ENCODE peak calls at places on chromosomes 6 and 20, in five cellular contexts. W is MM.1S, Y is fibroblast of lung, M is body of pancreas, X is SK-N-SH. U is an unnamed sample.

GRCh38 chr6:25122001-25122400 is 157.2 kb upstream of the CARMIL1 start:
- DNase-seq in W (no peak), Y (peak), M (peak), X (peak), U (no peak)

GRCh38 chr6:16179970-16180431 is 51.1 kb downstream of the MYLIP start:
- DNase-seq in Y (no peak), X (no peak), W (no peak), M (no peak), U (peak)

GRCh38 chr6:72720464-72720863 is 98.6 kb downstream of the KCNQ5 start:
- DNase-seq in M (no peak), X (no peak), Y (peak), W (no peak), U (no peak)

GRCh38 chr6:168031411-168032382 is 34.2 kb downstream of the KIF25 start:
- DNase-seq in Y (peak), X (no peak), M (no peak), W (no peak), U (no peak)

GRCh38 chr6:13715444-13715883 is 3.8 kb upstream of the RANBP9 start:
- DNase-seq in M (no peak), X (no peak), W (no peak), Y (no peak), U (peak)

GRCh38 chr6:134161036-134161435 is 108.6 kb upstream of the SLC2A12 start:
- DNase-seq in M (no peak), W (no peak), X (no peak), Y (peak), U (no peak)

GRCh38 chr6:38612386-38612965 is 27.3 kb downstream of the BTBD9 start:
- DNase-seq in M (no peak), X (no peak), W (no peak), Y (peak), U (no peak)

GRCh38 chr6:40845588-40845987 is 193.4 kb downstream of the UNC5CL start:
- DNase-seq in M (peak), X (no peak), W (peak), Y (peak), U (peak)

GRCh38 chr20:33373735-33374605 is 27.3 kb downstream of the CDK5RAP1 start:
- DNase-seq in M (peak), X (no peak), Y (peak), W (no peak), U (no peak)

GRCh38 chr6:135655055-135655454 is 157.5 kb upstream of the AHI1 start:
- DNase-seq in X (no peak), M (no peak), W (no peak), Y (peak), U (no peak)

GRCh38 chr6:117540670-117541069 is 58.2 kb downstream of the DCBLD1 start:
- DNase-seq in W (no peak), M (no peak), X (no peak), Y (peak), U (no peak)

GRCh38 chr20:12152996-12153395 is 235.3 kb downstream of the BTBD3 start:
- DNase-seq in X (no peak), Y (peak), W (no peak), M (no peak), U (no peak)

GRCh38 chr6:85579581-85579980 is 14.1 kb downstream of the SNX14 start:
- DNase-seq in M (no peak), W (no peak), X (no peak), Y (no peak), U (no peak)

GRCh38 chr6:165478581-165478980 is 169.2 kb upstream of the C6orf118 start:
- DNase-seq in X (no peak), Y (no peak), W (no peak), M (no peak), U (no peak)

GRCh38 chr6:105714846-105715245 is 312.0 kb upstream of the PREP start:
- DNase-seq in M (no peak), X (no peak), Y (no peak), W (no peak), U (no peak)

GRCh38 chr20:18739785-18740184 is 73.8 kb upstream of the SCP2D1 start:
- DNase-seq in W (no peak), Y (peak), M (peak), X (peak), U (no peak)

GRCh38 chr6:131694832-131695426 is 6.3 kb downstream of the OR2A4 start:
- DNase-seq in X (peak), Y (peak), W (peak), M (peak), U (peak)

GRCh38 chr6:42378125-42378524 is 73.6 kb downstream of the TRERF1 start:
- DNase-seq in Y (no peak), X (no peak), W (no peak), M (no peak), U (peak)

GRCh38 chr20:6053776-6054688 is at the start of gene LRRN4:
- DNase-seq in M (peak), W (no peak), X (no peak), Y (peak), U (no peak)

GRCh38 chr6:107645740-107646139 is 155.8 kb downstream of the SOBP start:
- DNase-seq in X (no peak), Y (no peak), W (no peak), M (no peak), U (no peak)

DNA sequence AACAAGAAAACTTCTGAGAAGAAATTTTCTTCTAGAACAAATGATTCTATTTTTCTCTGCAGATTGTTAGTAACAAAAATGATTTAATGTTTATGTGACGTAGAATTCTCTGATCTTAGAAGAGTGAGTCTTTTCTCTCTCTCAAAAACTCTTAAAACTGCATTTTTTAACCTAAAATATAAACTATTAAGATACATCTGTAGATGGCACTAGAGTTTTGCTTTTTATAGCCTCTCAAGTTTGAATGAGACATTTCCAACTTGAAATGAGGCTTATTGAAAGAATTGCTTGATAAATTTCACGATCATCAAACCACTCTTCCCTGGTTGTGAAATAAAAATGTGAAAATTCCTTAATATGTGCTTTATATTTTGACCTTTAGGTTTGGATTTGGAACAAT is 53.8 kb downstream of the PHF3 start:
- DNase-seq in W (no peak), Y (no peak), X (no peak), M (no peak), U (no peak)
- TF ChIP-seq CTCF in W (no peak), Y (no peak), X (peak), M (no peak), U (no peak)

DNA sequence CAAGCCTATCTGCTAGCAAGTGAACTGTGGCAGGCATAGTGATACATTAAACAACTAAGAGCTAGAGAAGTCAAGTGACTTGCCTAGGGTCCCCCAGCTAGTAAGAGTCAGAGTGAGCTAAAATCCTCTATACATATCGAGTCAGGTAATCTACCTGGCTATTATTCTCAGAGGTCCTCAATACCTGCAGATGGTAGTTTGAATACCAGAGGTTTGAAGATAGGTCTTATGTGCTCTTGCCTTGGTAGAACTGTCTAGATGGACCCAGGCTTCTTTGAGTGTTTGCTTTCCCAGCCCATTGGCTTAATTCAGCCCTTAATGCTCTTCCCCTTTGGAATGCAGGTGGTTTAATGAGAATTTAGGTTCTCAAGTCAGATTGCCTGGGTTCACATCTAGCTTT is 1.1 kb downstream of the ERGIC3 start:
- DNase-seq in M (no peak), X (no peak), W (no peak), Y (no peak), U (no peak)
- H3K4me3 ChIP-seq in M (no peak), X (peak), W (no peak), Y (peak), U (no peak)

DNA sequence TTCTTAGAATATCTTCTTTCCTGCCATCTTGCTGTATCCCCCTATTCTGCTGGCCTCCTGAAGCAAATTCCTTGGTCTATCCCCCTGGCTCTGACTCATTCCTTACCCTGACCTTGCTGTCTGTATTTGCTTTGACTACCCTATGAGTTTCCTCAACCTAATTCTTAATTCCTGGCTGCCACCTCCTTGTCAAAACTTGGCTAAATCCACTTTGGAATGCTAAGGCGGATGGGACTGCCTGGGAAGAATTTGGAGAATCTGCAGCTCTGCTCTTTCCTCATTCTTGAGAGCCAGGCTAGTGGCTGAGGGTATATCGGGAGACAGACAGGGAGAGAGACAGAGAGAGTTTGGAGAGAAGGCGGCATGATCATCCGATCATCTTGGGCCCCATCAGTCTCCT is 24.4 kb downstream of the CAP2 start:
- DNase-seq in X (peak), M (no peak), W (no peak), Y (peak), U (no peak)
- TF ChIP-seq CTCF in X (no peak), M (no peak), W (no peak), Y (no peak), U (no peak)

GRCh38 chr20:63854766-63855362 is 6.4 kb upstream of the ABHD16B start:
- DNase-seq in X (peak), W (no peak), Y (no peak), M (no peak), U (no peak)
- H3K4me3 ChIP-seq in X (no peak), W (no peak), Y (no peak), M (no peak), U (no peak)

GRCh38 chr20:41357424-41358163 is 9.0 kb downstream of the EMILIN3 start:
- DNase-seq in M (no peak), X (no peak), W (no peak), Y (no peak), U (no peak)
- TF ChIP-seq CTCF in M (no peak), X (peak), W (no peak), Y (no peak), U (peak)

GRCh38 chr6:45184937-45185336 is 143.2 kb upstream of the RUNX2 start:
- DNase-seq in W (no peak), Y (no peak), X (no peak), M (no peak), U (no peak)
- H3K4me3 ChIP-seq in W (no peak), Y (no peak), X (no peak), M (no peak), U (no peak)

GRCh38 chr6:43943781-43944250 is 173.8 kb downstream of the VEGFA start:
- DNase-seq in X (no peak), M (no peak), Y (peak), W (no peak), U (no peak)

GRCh38 chr6:43945778-43946100 is 175.7 kb downstream of the VEGFA start:
- DNase-seq in W (no peak), X (no peak), M (no peak), Y (no peak), U (no peak)

GRCh38 chr6:43943099-43943766 is 173.2 kb downstream of the VEGFA start:
- DNase-seq in W (no peak), Y (no peak), M (no peak), X (no peak), U (no peak)

GRCh38 chr6:43946641-43947363 is 176.8 kb downstream of the VEGFA start:
- DNase-seq in Y (no peak), W (no peak), X (no peak), M (no peak), U (no peak)

GRCh38 chr6:43944908-43945777 is 175.1 kb downstream of the VEGFA start:
- DNase-seq in Y (peak), W (no peak), M (no peak), X (no peak), U (no peak)
- TF ChIP-seq CTCF in Y (no peak), W (no peak), M (no peak), X (no peak), U (no peak)

GRCh38 chr6:149897015-149897697 is 757 bp downstream of the RAET1E start:
- DNase-seq in X (no peak), W (no peak), Y (peak), M (peak), U (no peak)
- H3K4me3 ChIP-seq in X (peak), W (no peak), Y (peak), M (no peak), U (no peak)